ENCODE peak calls at places on chromosomes 16 and 17, in eight cellular contexts. N, C, Z, U, I, X, Q and A are unnamed samples.

GRCh38 chr16:49598386-49599170 is 225.0 kb downstream of the C16orf78 start:
- DNase-seq in Z (no peak), I (no peak), C (no peak), Q (no peak), X (no peak), U (no peak), N (no peak), A (no peak)

GRCh38 chr17:9001539-9001938 is 19.8 kb upstream of the NTN1 start:
- DNase-seq in N (no peak), Q (no peak), U (no peak), Z (no peak), I (no peak), C (no peak), X (no peak), A (no peak)

GRCh38 chr16:84611041-84611440 is 6.8 kb downstream of the COTL1 start:
- DNase-seq in X (no peak), C (no peak), Z (no peak), Q (no peak), I (no peak), U (peak), N (no peak), A (no peak)

GRCh38 chr17:52143536-52143935 is 15.0 kb downstream of the CA10 start:
- DNase-seq in Z (no peak), N (no peak), X (no peak), C (no peak), U (no peak), I (no peak), Q (no peak), A (no peak)

GRCh38 chr16:50722960-50723359 is 18.9 kb upstream of the CYLD start:
- DNase-seq in N (no peak), U (no peak), Q (no peak), C (no peak), Z (no peak), X (no peak), I (no peak), A (no peak)

GRCh38 chr17:13385481-13385907 is 216.2 kb downstream of the HS3ST3A1 start:
- DNase-seq in Z (no peak), C (no peak), Q (no peak), I (no peak), U (no peak), N (no peak), X (no peak), A (no peak)

GRCh38 chr16:8753411-8754054 is 43.9 kb downstream of the TMEM186 start:
- DNase-seq in N (no peak), I (no peak), Z (no peak), Q (peak), C (no peak), U (no peak), X (no peak), A (no peak)

GRCh38 chr17:40068917-40069750 is 6.4 kb downstream of the THRA start:
- DNase-seq in U (peak), Q (peak), I (peak), C (peak), N (peak), X (no peak), Z (peak), A (peak)

GRCh38 chr16:27526169-27526568 is 23.5 kb downstream of the GTF3C1 start:
- DNase-seq in Q (no peak), U (peak), X (no peak), I (no peak), C (no peak), Z (no peak), N (peak), A (no peak)

GRCh38 chr17:63622571-63623390 is 564 bp downstream of the MAP3K3 start:
- DNase-seq in U (peak), Q (peak), I (no peak), C (peak), X (no peak), Z (no peak), N (peak), A (no peak)

GRCh38 chr17:79046501-79047280 is 22.7 kb downstream of the C1QTNF1 start:
- DNase-seq in I (no peak), Z (no peak), C (no peak), U (no peak), Q (no peak), X (no peak), N (peak), A (no peak)

GRCh38 chr17:57485566-57485865 is 229.2 kb downstream of the MSI2 start:
- DNase-seq in C (no peak), U (no peak), Q (no peak), X (no peak), N (no peak), I (no peak), Z (no peak), A (no peak)

GRCh38 chr17:48526986-48527741 is 3.6 kb downstream of the HOXB1 start:
- DNase-seq in I (no peak), N (peak), Q (no peak), X (no peak), U (no peak), C (no peak), Z (no peak), A (no peak)

GRCh38 chr17:76277300-76278267 is 12.4 kb downstream of the UBALD2 start:
- DNase-seq in N (no peak), I (no peak), Q (peak), U (no peak), C (no peak), Z (no peak), X (no peak), A (no peak)

GRCh38 chr16:76456016-76456415 is 178.8 kb downstream of the CNTNAP4 start:
- DNase-seq in N (no peak), U (no peak), X (no peak), Q (no peak), Z (no peak), I (no peak), C (no peak), A (no peak)

GRCh38 chr16:81482329-81483063 is 37.9 kb downstream of the CMIP start:
- DNase-seq in Z (no peak), C (no peak), N (peak), Q (no peak), I (no peak), X (no peak), U (no peak), A (no peak)

GRCh38 chr16:9447195-9447551 is 355.7 kb downstream of the HAPSTR1 start:
- DNase-seq in U (no peak), Q (peak), N (no peak), C (no peak), Z (no peak), I (no peak), X (no peak), A (no peak)

GRCh38 chr16:75820672-75821071 is 94.4 kb upstream of the CPHXL start:
- DNase-seq in N (no peak), I (no peak), X (no peak), C (no peak), U (no peak), Z (no peak), Q (no peak), A (no peak)

GRCh38 chr16:89572478-89573205 is 2.9 kb upstream of the CPNE7 start:
- DNase-seq in Q (no peak), X (no peak), Z (no peak), U (no peak), C (no peak), N (no peak), I (no peak), A (no peak)

GRCh38 chr17:1597861-1598342 is 30.7 kb downstream of the SLC43A2 start:
- DNase-seq in X (no peak), I (peak), N (no peak), C (peak), Q (no peak), U (no peak), Z (no peak), A (no peak)

GRCh38 chr17:55641559-55642160 is 81.0 kb downstream of the TMEM100 start:
- DNase-seq in Z (peak), N (peak), I (peak), U (peak), X (peak), Q (no peak), C (peak), A (peak)

GRCh38 chr16:85210423-85211169 is 98.3 kb upstream of the CIBAR2 start:
- DNase-seq in I (no peak), Q (no peak), N (no peak), C (no peak), Z (no peak), U (peak), X (no peak), A (no peak)

GRCh38 chr17:13626703-13627102 is 25.0 kb upstream of the HS3ST3A1 start:
- DNase-seq in Z (peak), N (no peak), X (no peak), Q (no peak), C (no peak), U (peak), I (no peak), A (peak)

GRCh38 chr17:50103252-50103651 is 8.1 kb downstream of the PDK2 start:
- DNase-seq in Z (no peak), C (no peak), N (no peak), I (no peak), Q (no peak), U (no peak), X (no peak), A (no peak)

GRCh38 chr17:42431758-42432161 is 8.7 kb upstream of the CAVIN1 start:
- DNase-seq in N (no peak), X (no peak), I (no peak), C (no peak), Z (no peak), U (peak), Q (no peak), A (no peak)

GRCh38 chr16:73365010-73365409 is 317.1 kb upstream of the ZFHX3 start:
- DNase-seq in U (peak), C (peak), Z (peak), I (no peak), X (no peak), Q (no peak), N (no peak), A (no peak)

GRCh38 chr17:12665263-12666210 is at the start of gene MYOCD:
- DNase-seq in I (no peak), C (peak), Z (peak), Q (peak), U (no peak), N (peak), X (peak), A (no peak)

GRCh38 chr17:60253048-60253447 is 103.3 kb downstream of the CA4 start:
- DNase-seq in X (no peak), U (no peak), Z (no peak), I (no peak), Q (no peak), C (no peak), N (no peak), A (no peak)

GRCh38 chr16:25707982-25708583 is 16.3 kb downstream of the HS3ST4 start:
- DNase-seq in I (peak), C (peak), U (no peak), X (no peak), Z (no peak), Q (no peak), N (no peak), A (peak)

GRCh38 chr16:73010150-73010676 is 37.7 kb downstream of the ZFHX3 start:
- DNase-seq in Z (no peak), Q (no peak), N (no peak), U (no peak), I (no peak), X (no peak), C (no peak), A (no peak)

GRCh38 chr17:78890111-78890897 is 12.7 kb downstream of the CEP295NL start:
- DNase-seq in U (no peak), C (peak), Q (no peak), N (peak), I (no peak), Z (no peak), X (no peak), A (no peak)

DNA sequence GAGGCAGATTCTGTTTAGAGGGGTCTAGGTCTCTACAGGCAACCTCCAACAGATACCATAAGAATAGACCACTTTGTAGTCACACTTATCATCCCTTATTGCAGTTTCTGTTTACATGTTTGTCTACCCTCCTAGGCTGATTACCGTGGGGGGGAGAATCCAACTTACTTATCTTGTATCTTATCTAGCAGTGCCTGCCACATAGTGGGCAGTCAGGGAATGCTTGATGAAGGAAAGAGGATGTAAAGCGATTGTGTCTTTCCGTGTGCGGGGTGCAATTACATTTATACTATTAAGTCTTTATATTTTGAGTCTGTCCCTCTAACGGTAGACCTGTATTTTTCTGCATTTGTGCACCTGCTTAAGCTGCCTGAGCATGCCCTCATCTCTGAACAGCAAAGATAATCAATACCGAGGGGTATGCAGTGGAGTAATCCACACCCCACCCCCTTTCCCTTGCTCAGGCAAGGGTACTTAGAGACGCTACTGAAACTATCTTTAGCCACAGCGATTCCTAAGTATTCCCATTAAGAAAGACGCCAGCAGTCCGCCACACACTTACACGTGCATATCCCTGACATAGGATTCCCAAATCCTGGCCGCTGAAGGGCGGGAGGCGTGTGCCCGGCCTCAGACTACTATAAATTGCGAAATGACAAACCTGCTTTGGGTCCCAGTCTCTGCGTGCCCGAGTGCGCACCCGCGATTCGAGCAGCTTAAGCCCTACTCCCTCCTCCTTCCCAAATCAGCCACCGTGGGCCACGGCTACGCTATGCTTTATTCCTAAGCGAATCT is 635 bp upstream of the AATF start:
- DNase-seq in U (no peak), I (no peak), N (no peak), C (no peak), X (no peak), Z (no peak), Q (no peak), A (no peak)
- TF ChIP-seq CTCF in U (no peak), I (no peak), N (no peak), C (no peak), X (no peak), Z (no peak), Q (no peak), A (no peak)

GRCh38 chr17:74595037-74595436 is 3.0 kb upstream of the CD300LD start:
- DNase-seq in I (no peak), U (no peak), C (no peak), Q (no peak), Z (no peak), X (no peak), N (no peak), A (no peak)
- H3K4me3 ChIP-seq in I (no peak), U (no peak), C (no peak), Q (no peak), Z (no peak), X (no peak), N (no peak), A (no peak)

GRCh38 chr17:22459953-22460350 is 767.6 kb downstream of the KCNJ18 start:
- DNase-seq in I (no peak), Q (peak), C (no peak), N (no peak), U (no peak), Z (no peak), X (no peak), A (no peak)
- TF ChIP-seq CTCF in I (no peak), Q (no peak), C (no peak), N (no peak), U (no peak), Z (no peak), X (no peak), A (no peak)

DNA sequence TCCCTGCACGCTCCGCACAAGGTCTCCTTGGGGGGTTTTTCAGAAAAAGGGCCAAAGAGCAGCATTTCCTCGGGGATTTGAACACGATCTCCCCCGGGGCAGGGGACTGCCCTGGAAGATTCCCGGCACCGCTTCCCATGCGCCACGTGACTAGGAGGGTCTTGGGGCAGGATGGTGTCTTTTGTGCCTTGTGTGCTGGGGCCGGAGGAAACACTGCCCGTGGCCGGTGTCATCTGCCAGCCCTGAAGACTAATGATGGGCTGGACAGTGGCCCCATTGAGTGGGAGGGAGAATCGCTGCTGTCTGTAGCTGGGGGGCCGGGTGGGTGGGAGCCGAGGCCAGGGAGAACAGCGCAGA is 315.1 kb downstream of the SEC14L1 start:
- DNase-seq in N (no peak), Q (no peak), I (no peak), C (no peak), X (no peak), Z (no peak), U (no peak), A (no peak)
- H3K4me3 ChIP-seq in N (no peak), Q (no peak), I (no peak), C (no peak), X (no peak), Z (no peak), U (no peak), A (no peak)

DNA sequence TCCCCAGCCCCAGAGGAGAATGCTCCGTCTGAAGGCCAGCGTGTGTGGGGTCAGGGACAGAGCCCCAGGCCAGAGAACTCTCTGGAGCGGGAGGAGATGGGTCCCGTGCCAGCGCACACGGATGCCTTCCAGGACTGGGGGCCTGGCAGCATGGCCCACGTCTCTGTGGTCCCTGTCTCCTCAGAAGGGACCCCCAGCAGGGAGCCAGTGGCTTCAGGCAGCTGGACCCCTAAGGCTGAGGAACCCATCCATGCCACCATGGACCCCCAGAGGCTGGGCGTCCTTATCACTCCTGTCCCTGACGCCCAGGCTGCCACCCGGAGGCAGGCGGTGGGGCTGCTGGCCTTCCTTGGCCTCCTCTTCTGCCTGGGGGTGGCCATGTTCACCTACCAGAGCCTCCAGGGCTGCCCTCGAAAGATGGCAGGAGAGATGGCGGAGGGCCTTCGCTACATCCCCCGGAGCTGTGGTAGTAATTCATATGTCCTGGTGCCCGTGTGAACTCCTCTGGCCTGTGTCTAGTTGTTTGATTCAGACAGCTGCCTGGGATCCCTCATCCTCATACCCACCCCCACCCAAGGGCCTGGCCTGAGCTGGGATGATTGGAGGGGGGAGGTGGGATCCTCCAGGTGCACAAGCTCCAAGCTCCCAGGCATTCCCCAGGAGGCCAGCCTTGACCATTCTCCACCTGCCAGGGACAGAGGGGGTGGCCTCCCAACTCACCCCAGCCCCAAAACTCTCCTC is 10.4 kb downstream of the CX3CL1 start:
- DNase-seq in Q (peak), I (no peak), X (no peak), N (no peak), U (no peak), C (no peak), Z (no peak), A (no peak)
- TF ChIP-seq CTCF in Q (no peak), I (no peak), X (peak), N (no peak), U (no peak), C (no peak), Z (no peak), A (no peak)

GRCh38 chr17:71441098-71441497 is 679.7 kb upstream of the SOX9 start:
- DNase-seq in U (peak), C (no peak), I (no peak), Z (peak), Q (no peak), N (no peak), X (no peak), A (peak)

GRCh38 chr17:71437176-71437575 is 683.6 kb upstream of the SOX9 start:
- DNase-seq in Q (no peak), Z (no peak), U (peak), N (no peak), I (no peak), C (no peak), X (no peak), A (no peak)

GRCh38 chr17:71444011-71444574 is 676.7 kb upstream of the SOX9 start:
- DNase-seq in N (no peak), I (no peak), X (no peak), Z (no peak), U (no peak), Q (no peak), C (no peak), A (no peak)

GRCh38 chr17:71438631-71439146 is 682.1 kb upstream of the SOX9 start:
- DNase-seq in X (no peak), C (no peak), U (peak), N (no peak), Q (no peak), Z (peak), I (no peak), A (peak)

GRCh38 chr17:71440513-71440912 is 680.3 kb upstream of the SOX9 start:
- DNase-seq in C (no peak), Q (no peak), N (no peak), X (no peak), I (no peak), U (no peak), Z (no peak), A (no peak)
- H3K4me3 ChIP-seq in C (no peak), Q (no peak), N (no peak), X (no peak), I (no peak), U (no peak), Z (no peak), A (no peak)